ENCODE peak calls at places on chromosomes 1 and 21, in six cellular contexts. One of them, this sample, is unnamed.

GRCh38 chr1:175192111-175192629 is 406 bp downstream of the KIAA0040 start:
- DNase-seq in A549: no peak
- DNase-seq in GM12878: no peak
- DNase-seq in K562: peak
- DNase-seq in endothelial cell of umbilical vein: peak
- DNase-seq in HepG2: no peak
- DNase-seq in this sample: peak

GRCh38 chr1:89987170-89987819 is 7.6 kb upstream of the ZNF326 start:
- DNase-seq in HepG2: peak
- DNase-seq in K562: peak
- DNase-seq in endothelial cell of umbilical vein: peak
- DNase-seq in GM12878: peak
- DNase-seq in A549: peak
- DNase-seq in this sample: peak

GRCh38 chr1:23393706-23394105 is 24.1 kb upstream of the ZNF436 start:
- DNase-seq in HepG2: no peak
- DNase-seq in endothelial cell of umbilical vein: peak
- DNase-seq in A549: no peak
- DNase-seq in K562: no peak
- DNase-seq in GM12878: no peak
- DNase-seq in this sample: no peak

GRCh38 chr1:110203021-110203661 is 7.0 kb upstream of the KCNC4 start:
- DNase-seq in A549: peak
- DNase-seq in K562: peak
- DNase-seq in HepG2: peak
- DNase-seq in GM12878: peak
- DNase-seq in endothelial cell of umbilical vein: peak
- DNase-seq in this sample: peak

GRCh38 chr1:9561429-9561828 is 22.2 kb downstream of the SLC25A33 start:
- DNase-seq in K562: peak
- DNase-seq in GM12878: no peak
- DNase-seq in A549: no peak
- DNase-seq in HepG2: no peak
- DNase-seq in endothelial cell of umbilical vein: peak
- DNase-seq in this sample: peak

GRCh38 chr1:151166506-151166956 is 587 bp downstream of the SCNM1 start:
- DNase-seq in A549: peak
- DNase-seq in K562: no peak
- DNase-seq in GM12878: no peak
- DNase-seq in endothelial cell of umbilical vein: no peak
- DNase-seq in HepG2: peak
- DNase-seq in this sample: peak

GRCh38 chr1:9294910-9295636 is 2.4 kb downstream of the SPSB1 start:
- DNase-seq in HepG2: no peak
- DNase-seq in K562: no peak
- DNase-seq in GM12878: no peak
- DNase-seq in endothelial cell of umbilical vein: peak
- DNase-seq in A549: no peak
- DNase-seq in this sample: no peak

GRCh38 chr1:152001631-152002584 is 8.2 kb upstream of the S100A10 start:
- DNase-seq in A549: peak
- DNase-seq in endothelial cell of umbilical vein: peak
- DNase-seq in HepG2: peak
- DNase-seq in K562: peak
- DNase-seq in GM12878: no peak
- DNase-seq in this sample: peak

GRCh38 chr1:33169290-33170055 is 12.4 kb downstream of the TRIM62 start:
- DNase-seq in endothelial cell of umbilical vein: no peak
- DNase-seq in GM12878: no peak
- DNase-seq in HepG2: no peak
- DNase-seq in K562: no peak
- DNase-seq in A549: no peak
- DNase-seq in this sample: no peak

GRCh38 chr1:181255270-181255929 is 166.9 kb downstream of the IER5 start:
- DNase-seq in K562: no peak
- DNase-seq in HepG2: no peak
- DNase-seq in GM12878: no peak
- DNase-seq in endothelial cell of umbilical vein: peak
- DNase-seq in A549: peak
- DNase-seq in this sample: no peak

GRCh38 chr1:89531480-89532139 is 7.0 kb downstream of the LRRC8B start:
- DNase-seq in GM12878: no peak
- DNase-seq in HepG2: no peak
- DNase-seq in A549: no peak
- DNase-seq in K562: no peak
- DNase-seq in endothelial cell of umbilical vein: no peak
- DNase-seq in this sample: no peak

GRCh38 chr21:15875286-15875685 is 145.5 kb downstream of the USP25 start:
- DNase-seq in GM12878: no peak
- DNase-seq in HepG2: no peak
- DNase-seq in K562: no peak
- DNase-seq in A549: no peak
- DNase-seq in endothelial cell of umbilical vein: peak
- DNase-seq in this sample: no peak

GRCh38 chr1:228102791-228103620 is at the start of gene C1orf35:
- DNase-seq in K562: peak
- DNase-seq in HepG2: peak
- DNase-seq in GM12878: peak
- DNase-seq in A549: peak
- DNase-seq in endothelial cell of umbilical vein: peak
- DNase-seq in this sample: peak

GRCh38 chr1:228104526-228105251 is 1.6 kb upstream of the C1orf35 start:
- DNase-seq in K562: peak
- DNase-seq in GM12878: no peak
- DNase-seq in HepG2: no peak
- DNase-seq in A549: no peak
- DNase-seq in endothelial cell of umbilical vein: no peak
- DNase-seq in this sample: no peak

GRCh38 chr1:228100822-228101613 is 2.1 kb downstream of the C1orf35 start:
- DNase-seq in HepG2: no peak
- DNase-seq in A549: no peak
- DNase-seq in endothelial cell of umbilical vein: no peak
- DNase-seq in GM12878: no peak
- DNase-seq in K562: peak
- DNase-seq in this sample: no peak

GRCh38 chr1:228101614-228101993 is 1.5 kb downstream of the C1orf35 start:
- DNase-seq in A549: no peak
- DNase-seq in endothelial cell of umbilical vein: no peak
- DNase-seq in K562: peak
- DNase-seq in HepG2: no peak
- DNase-seq in GM12878: no peak
- DNase-seq in this sample: peak

DNA sequence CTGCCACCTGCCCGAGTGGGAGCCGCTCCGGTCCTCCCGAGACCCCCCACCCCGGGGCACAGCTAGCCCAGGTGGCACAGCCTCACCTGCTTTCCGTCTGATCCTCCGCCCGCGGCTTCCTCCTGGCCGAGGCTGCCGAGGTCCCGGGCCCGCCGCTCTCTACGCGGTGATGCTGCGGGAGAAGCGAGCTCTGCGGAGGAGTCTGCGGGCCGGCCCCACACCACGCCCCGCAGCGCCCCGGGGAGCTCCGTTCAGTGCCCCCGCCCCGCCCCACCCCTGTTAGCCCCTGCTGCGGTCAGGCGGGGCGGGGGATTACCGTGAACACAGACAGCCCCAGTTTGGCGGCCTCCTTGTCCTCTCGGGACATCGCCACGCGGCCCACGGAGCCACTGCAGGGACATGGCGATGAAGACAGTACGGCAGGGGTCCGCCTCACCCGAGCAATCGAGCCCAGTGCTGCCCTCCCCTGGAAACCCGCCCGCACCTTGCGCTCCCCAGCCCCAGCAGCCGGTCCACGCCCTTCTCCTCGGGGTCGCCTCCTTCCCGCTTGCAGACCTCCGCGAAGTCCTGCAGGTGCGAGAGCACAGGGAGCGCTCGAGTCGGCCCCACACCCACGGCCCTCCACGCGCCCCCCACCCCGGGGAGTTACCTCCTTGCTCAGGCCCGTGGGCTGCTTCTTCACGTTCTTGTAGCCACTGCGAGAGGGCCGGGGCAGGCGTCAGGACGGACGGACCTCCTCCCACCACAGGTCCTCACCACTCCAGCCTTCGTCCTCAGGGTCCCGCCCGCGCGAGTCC is 933 bp downstream of the C1orf35 start:
- DNase-seq in A549: peak
- DNase-seq in K562: peak
- DNase-seq in HepG2: no peak
- DNase-seq in GM12878: no peak
- DNase-seq in endothelial cell of umbilical vein: peak
- DNase-seq in this sample: peak
- TF ChIP-seq MAX in A549: peak
- TF ChIP-seq MAX in K562: peak
- TF ChIP-seq MAX in HepG2: peak
- TF ChIP-seq MAX in GM12878: no peak
- TF ChIP-seq MAX in endothelial cell of umbilical vein: no peak
- TF ChIP-seq MAX in this sample: no peak

DNA sequence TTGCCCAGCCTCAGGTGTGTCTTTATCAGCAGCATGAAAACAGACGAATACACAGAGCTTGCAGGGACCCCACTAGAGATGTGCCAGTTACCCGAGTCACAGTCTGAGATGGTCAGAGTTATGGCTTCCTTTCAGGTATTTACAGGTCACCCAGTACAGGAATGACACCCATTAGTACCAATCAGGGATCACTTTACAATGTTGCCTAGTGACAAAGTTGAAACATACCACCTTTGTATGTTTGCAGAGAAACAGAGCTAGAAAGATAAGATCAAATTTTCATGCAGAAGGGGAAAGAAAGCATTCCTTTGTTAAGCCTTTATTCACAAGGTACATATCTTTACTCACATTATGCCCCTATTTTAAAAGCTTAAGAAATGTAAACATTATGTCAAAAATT is 137.6 kb downstream of the RGS7 start:
- DNase-seq in HepG2: no peak
- DNase-seq in K562: no peak
- DNase-seq in GM12878: no peak
- DNase-seq in A549: no peak
- DNase-seq in endothelial cell of umbilical vein: no peak
- DNase-seq in this sample: no peak
- TF ChIP-seq MYC in HepG2: no peak
- TF ChIP-seq MYC in K562: no peak
- TF ChIP-seq MYC in GM12878: no peak
- TF ChIP-seq MYC in A549: no peak
- TF ChIP-seq MYC in endothelial cell of umbilical vein: no peak
- TF ChIP-seq MYC in this sample: no peak

GRCh38 chr1:117967472-117967871 is 37.9 kb downstream of the WDR3 start:
- DNase-seq in HepG2: no peak
- DNase-seq in K562: no peak
- DNase-seq in GM12878: no peak
- DNase-seq in endothelial cell of umbilical vein: no peak
- DNase-seq in A549: no peak
- DNase-seq in this sample: peak
- TF ChIP-seq MAX in HepG2: no peak
- TF ChIP-seq MAX in K562: no peak
- TF ChIP-seq MAX in GM12878: no peak
- TF ChIP-seq MAX in endothelial cell of umbilical vein: no peak
- TF ChIP-seq MAX in A549: no peak
- TF ChIP-seq MAX in this sample: no peak

GRCh38 chr1:208100906-208101305 is 143.3 kb downstream of the PLXNA2 start:
- DNase-seq in endothelial cell of umbilical vein: no peak
- DNase-seq in HepG2: no peak
- DNase-seq in K562: no peak
- DNase-seq in A549: no peak
- DNase-seq in GM12878: no peak
- DNase-seq in this sample: no peak
- TF ChIP-seq MYC in endothelial cell of umbilical vein: no peak
- TF ChIP-seq MYC in HepG2: no peak
- TF ChIP-seq MYC in K562: no peak
- TF ChIP-seq MYC in A549: no peak
- TF ChIP-seq MYC in GM12878: no peak
- TF ChIP-seq MYC in this sample: no peak

DNA sequence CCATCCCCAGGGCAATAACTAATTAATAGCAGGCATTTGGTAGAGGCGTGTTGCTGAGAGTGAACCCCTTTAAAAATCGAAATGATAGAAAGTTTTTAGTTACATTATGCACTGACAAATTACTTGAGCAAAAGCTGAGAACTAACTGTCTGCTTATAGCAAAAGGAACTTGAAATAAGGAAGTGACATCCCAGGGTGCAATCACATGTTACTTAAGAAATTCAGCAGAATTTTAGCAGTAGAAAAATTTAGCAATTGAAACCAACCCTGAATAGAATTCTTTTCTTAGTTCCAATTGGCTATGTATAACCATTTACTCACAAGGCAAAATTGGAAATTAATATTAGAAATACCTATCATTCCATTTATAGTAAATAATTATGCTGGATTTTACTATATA is 139.5 kb upstream of the SAMSN1 start:
- DNase-seq in K562: no peak
- DNase-seq in GM12878: peak
- DNase-seq in endothelial cell of umbilical vein: no peak
- DNase-seq in A549: no peak
- DNase-seq in HepG2: no peak
- DNase-seq in this sample: peak
- TF ChIP-seq MAX in K562: no peak
- TF ChIP-seq MAX in GM12878: no peak
- TF ChIP-seq MAX in endothelial cell of umbilical vein: no peak
- TF ChIP-seq MAX in A549: no peak
- TF ChIP-seq MAX in HepG2: no peak
- TF ChIP-seq MAX in this sample: no peak

GRCh38 chr1:12696658-12697057 is 19.3 kb upstream of the AADACL3 start:
- DNase-seq in GM12878: no peak
- DNase-seq in endothelial cell of umbilical vein: no peak
- DNase-seq in A549: no peak
- DNase-seq in K562: no peak
- DNase-seq in HepG2: no peak
- DNase-seq in this sample: no peak

GRCh38 chr1:12692967-12693782 is 22.7 kb upstream of the AADACL3 start:
- DNase-seq in HepG2: no peak
- DNase-seq in endothelial cell of umbilical vein: no peak
- DNase-seq in A549: no peak
- DNase-seq in K562: no peak
- DNase-seq in GM12878: no peak
- DNase-seq in this sample: peak

DNA sequence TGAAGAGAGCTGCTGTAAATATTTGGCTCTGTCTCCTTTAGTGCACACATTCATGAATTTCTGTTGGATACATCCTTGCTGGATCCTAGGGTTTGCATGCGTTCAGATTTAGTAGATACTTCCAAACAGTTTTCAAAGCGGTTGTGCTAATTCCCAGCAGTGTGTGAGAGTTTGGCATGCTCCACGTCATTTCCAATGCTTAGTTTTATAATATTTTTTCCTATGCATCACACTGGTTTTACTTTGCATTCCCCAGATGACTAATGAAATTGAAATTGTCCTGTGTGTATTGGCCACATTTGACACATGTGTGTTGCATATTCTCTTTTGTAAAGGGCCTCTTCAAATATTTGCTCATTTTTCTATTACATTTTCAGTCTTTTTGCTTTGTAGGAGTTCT is 18.5 kb upstream of the AADACL3 start:
- DNase-seq in GM12878: no peak
- DNase-seq in K562: no peak
- DNase-seq in HepG2: no peak
- DNase-seq in endothelial cell of umbilical vein: no peak
- DNase-seq in A549: no peak
- DNase-seq in this sample: no peak
- TF ChIP-seq MYC in GM12878: no peak
- TF ChIP-seq MYC in K562: no peak
- TF ChIP-seq MYC in HepG2: no peak
- TF ChIP-seq MYC in endothelial cell of umbilical vein: no peak
- TF ChIP-seq MYC in A549: no peak
- TF ChIP-seq MYC in this sample: no peak

GRCh38 chr1:165678509-165678908 is 19.9 kb downstream of the ALDH9A1 start:
- DNase-seq in endothelial cell of umbilical vein: peak
- DNase-seq in GM12878: no peak
- DNase-seq in A549: no peak
- DNase-seq in K562: no peak
- DNase-seq in HepG2: no peak
- DNase-seq in this sample: no peak
- TF ChIP-seq MAX in endothelial cell of umbilical vein: no peak
- TF ChIP-seq MAX in GM12878: no peak
- TF ChIP-seq MAX in A549: no peak
- TF ChIP-seq MAX in K562: no peak
- TF ChIP-seq MAX in HepG2: no peak
- TF ChIP-seq MAX in this sample: no peak

GRCh38 chr1:53080769-53081168 is 18.8 kb downstream of the PODN start:
- DNase-seq in A549: no peak
- DNase-seq in K562: no peak
- DNase-seq in GM12878: no peak
- DNase-seq in HepG2: no peak
- DNase-seq in endothelial cell of umbilical vein: no peak
- DNase-seq in this sample: no peak
- TF ChIP-seq MYC in A549: no peak
- TF ChIP-seq MYC in K562: no peak
- TF ChIP-seq MYC in GM12878: no peak
- TF ChIP-seq MYC in HepG2: no peak
- TF ChIP-seq MYC in endothelial cell of umbilical vein: no peak
- TF ChIP-seq MYC in this sample: no peak

This sample was measured in NB4.